ENCODE peak calls at places on chromosomes 16 and 17, in five cellular contexts. F is H1, P is mesenchymal stem cell, E is H9, Z is trophoblast cell. R is an unnamed sample.

GRCh38 chr17:32357615-32358014 is 7.7 kb downstream of the ZNF207 start:
- DNase-seq in F (no peak), P (no peak), E (no peak), Z (no peak), R (no peak)

GRCh38 chr17:75832164-75832651 is 12.0 kb downstream of the UNC13D start:
- DNase-seq in F (no peak), P (peak; percentile 86), E (no peak), Z (no peak), R (no peak)

GRCh38 chr16:2671741-2672140 is 10.6 kb upstream of the KCTD5 start:
- DNase-seq in F (no peak), P (no peak), E (no peak), Z (no peak), R (no peak)

GRCh38 chr17:30924341-30924740 is 2.6 kb downstream of the ADAP2 start:
- DNase-seq in F (no peak), P (no peak), E (no peak), Z (no peak), R (no peak)

GRCh38 chr17:869067-869466 is 86.9 kb downstream of the MRM3 start:
- DNase-seq in F (no peak), P (peak; percentile 93), E (no peak), Z (no peak), R (no peak)

GRCh38 chr17:43769426-43769825 is 9.4 kb downstream of the DUSP3 start:
- DNase-seq in F (no peak), P (no peak), E (no peak), Z (no peak), R (no peak)

GRCh38 chr17:35241520-35241919 is 1.4 kb upstream of the SLFN5 start:
- DNase-seq in F (no peak), P (no peak), E (peak; percentile 36), Z (no peak), R (no peak)

GRCh38 chr16:17334096-17334495 is 136.7 kb downstream of the XYLT1 start:
- DNase-seq in F (no peak), P (no peak), E (no peak), Z (no peak), R (no peak)

GRCh38 chr17:74592087-74592990 is at the start of gene CD300LD:
- DNase-seq in F (no peak), P (no peak), E (no peak), Z (no peak), R (no peak)

GRCh38 chr17:19237389-19238166 is 412 bp downstream of the EPN2 start:
- DNase-seq in F (no peak), P (peak; percentile 52), E (peak; percentile 61), Z (no peak), R (peak; percentile 45)

GRCh38 chr17:72699566-72699965 is 392.9 kb downstream of the SLC39A11 start:
- DNase-seq in F (no peak), P (no peak), E (no peak), Z (no peak), R (no peak)

GRCh38 chr16:49459953-49460735 is 86.5 kb downstream of the C16orf78 start:
- DNase-seq in F (no peak), P (no peak), E (peak; percentile 23), Z (no peak), R (no peak)

GRCh38 chr17:42345396-42346078 is 42.7 kb downstream of the STAT3 start:
- DNase-seq in F (no peak), P (no peak), E (no peak), Z (no peak), R (no peak)

GRCh38 chr17:36469733-36470132 is 16.7 kb upstream of the ZNHIT3 start:
- DNase-seq in F (no peak), P (no peak), E (no peak), Z (no peak), R (no peak)

GRCh38 chr16:50573279-50573678 is 25.1 kb downstream of the NKD1 start:
- DNase-seq in F (no peak), P (no peak), E (no peak), Z (no peak), R (no peak)

GRCh38 chr17:73551756-73552155 is 92.5 kb downstream of the SDK2 start:
- DNase-seq in F (no peak), P (no peak), E (peak; percentile 75), Z (no peak), R (no peak)

GRCh38 chr16:82382521-82382920 is 212.5 kb upstream of the MPHOSPH6 start:
- DNase-seq in F (no peak), P (no peak), E (no peak), Z (no peak), R (no peak)
- H2BK12ac ChIP-seq in F (no peak overlapping the region), P (no peak overlapping the region), E (no peak overlapping the region), Z (no peak overlapping the region), R (no peak overlapping the region)

GRCh38 chr17:67187927-67188326 is 57.1 kb downstream of the HELZ start:
- DNase-seq in F (no peak), P (no peak), E (no peak), Z (no peak), R (no peak)
- H2BK12ac ChIP-seq in F (no peak overlapping the region), P (no peak overlapping the region), E (no peak overlapping the region), Z (no peak overlapping the region), R (no peak overlapping the region)

GRCh38 chr16:85955566-85955965 is 56.6 kb downstream of the IRF8 start:
- DNase-seq in F (no peak), P (no peak), E (no peak), Z (no peak), R (no peak)

GRCh38 chr16:85956426-85956825 is 57.5 kb downstream of the IRF8 start:
- DNase-seq in F (no peak), P (no peak), E (no peak), Z (no peak), R (no peak)

GRCh38 chr16:85952197-85952596 is 53.2 kb downstream of the IRF8 start:
- DNase-seq in F (no peak), P (no peak), E (no peak), Z (no peak), R (no peak)

GRCh38 chr16:85958731-85959130 is 59.8 kb downstream of the IRF8 start:
- DNase-seq in F (no peak), P (no peak), E (no peak), Z (no peak), R (no peak)

GRCh38 chr16:85954927-85955539 is 56.1 kb downstream of the IRF8 start:
- DNase-seq in F (no peak), P (no peak), E (no peak), Z (no peak), R (no peak)
- H2BK12ac ChIP-seq in F (no peak overlapping the region), P (no peak overlapping the region), E (no peak overlapping the region), Z (peak overlapping the region; percentile 16), R (no peak overlapping the region)

DNA sequence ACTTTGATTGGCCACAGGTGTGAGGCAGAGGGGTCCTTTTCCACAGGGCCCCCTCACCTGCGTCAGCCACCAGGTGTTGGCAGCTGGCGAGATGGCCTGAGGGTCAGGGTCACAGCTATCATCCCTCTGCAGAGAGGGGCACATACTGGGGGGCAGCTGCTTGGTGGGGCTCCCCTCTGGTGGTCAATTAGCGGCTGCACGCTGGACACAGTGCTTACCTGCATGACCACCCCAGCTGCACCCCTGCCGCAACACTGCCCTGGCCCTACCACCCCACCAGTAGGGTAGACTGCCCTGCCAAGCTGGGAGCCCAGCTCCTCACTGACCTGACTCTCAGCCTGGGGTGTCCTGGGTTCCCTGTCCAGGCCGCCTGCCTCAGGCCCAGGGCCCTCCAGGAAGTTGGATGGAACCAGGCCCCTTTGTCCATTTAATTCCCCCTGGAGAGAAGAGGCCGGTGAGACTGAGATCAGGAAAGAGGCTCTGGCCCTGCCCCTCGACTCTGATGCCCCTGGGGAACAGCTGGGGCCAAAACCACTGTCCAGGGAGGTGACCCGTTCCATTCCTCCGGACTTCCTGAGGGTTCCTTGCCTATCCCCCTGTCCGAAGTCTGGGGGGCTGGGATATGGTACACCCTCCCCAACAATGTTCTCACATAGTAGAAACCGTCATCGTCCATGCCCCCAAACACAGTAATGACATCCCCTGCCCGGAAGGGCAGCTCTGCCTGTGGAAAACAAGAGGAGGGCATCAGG is 23.7 kb downstream of the TSPOAP1 start:
- DNase-seq in F (no peak), P (no peak), E (no peak), Z (no peak), R (no peak)
- H2BK12ac ChIP-seq in F (peak overlapping the region; percentile 77), P (no peak overlapping the region), E (peak overlapping the region; percentile 94), Z (no peak overlapping the region), R (no peak overlapping the region)

DNA sequence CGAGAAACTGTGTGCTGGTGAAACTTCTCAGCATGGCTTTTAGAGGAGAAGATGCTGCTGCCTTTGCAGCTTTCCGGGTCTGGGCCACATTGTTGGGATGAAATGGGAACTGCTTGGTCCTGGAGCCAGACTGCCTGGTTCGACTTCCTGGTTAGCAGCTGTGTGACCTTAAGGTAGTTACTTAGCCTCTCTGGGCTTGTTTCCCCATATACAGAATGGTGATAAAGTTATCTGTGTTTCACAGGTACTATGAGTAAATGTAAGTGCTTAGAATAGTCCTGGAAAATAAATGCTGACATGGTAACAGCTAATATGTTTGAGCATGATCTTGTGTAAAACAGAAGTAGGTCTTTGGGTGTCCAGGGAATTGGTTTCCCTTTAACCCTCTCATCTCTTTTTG is 26.3 kb downstream of the AKAP1 start:
- DNase-seq in F (no peak), P (no peak), E (no peak), Z (no peak), R (no peak)
- H2BK12ac ChIP-seq in F (no peak overlapping the region), P (no peak overlapping the region), E (no peak overlapping the region), Z (no peak overlapping the region), R (no peak overlapping the region)

DNA sequence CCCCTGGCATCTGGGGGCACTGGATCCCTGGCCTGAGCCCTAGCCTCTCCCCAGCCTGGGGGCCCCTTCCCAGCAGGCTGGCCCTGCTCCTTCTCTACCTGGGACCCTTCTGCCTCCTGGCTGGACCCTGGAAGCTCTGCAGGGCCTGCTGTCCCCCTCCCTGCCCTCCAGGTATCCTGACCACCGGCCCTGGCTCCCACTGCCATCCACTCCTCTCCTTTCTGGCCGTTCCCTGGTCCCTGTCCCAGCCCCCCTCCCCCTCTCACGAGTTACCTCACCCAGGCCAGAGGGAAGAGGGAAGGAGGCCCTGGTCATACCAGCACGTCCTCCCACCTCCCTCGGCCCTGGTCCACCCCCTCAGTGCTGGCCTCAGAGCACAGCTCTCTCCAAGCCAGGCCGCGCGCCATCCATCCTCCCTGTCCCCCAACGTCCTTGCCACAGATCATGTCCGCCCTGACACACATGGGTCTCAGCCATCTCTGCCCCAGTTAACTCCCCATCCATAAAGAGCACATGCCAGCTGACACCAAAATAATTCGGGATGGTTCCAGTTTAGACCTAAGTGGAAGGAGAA is 13.5 kb downstream of the STH start:
- DNase-seq in F (no peak), P (no peak), E (no peak), Z (peak; percentile 42), R (no peak)
- H2BK12ac ChIP-seq in F (no peak overlapping the region), P (no peak overlapping the region), E (no peak overlapping the region), Z (no peak overlapping the region), R (peak overlapping the region; percentile 95)

R was measured in neuronal stem cell.